ENCODE peak calls at places on chromosome 12, in ten cellular contexts. V is K562, L is ovary, N is right lobe of liver, Y is testis, O is A549, E is stomach, C is IMR-90, F is HCT116, X is body of pancreas. B is an unnamed sample. For H3K4me1, the result is how much of the 10 kb centered on the place peaks cover.

GRCh38 chr12:99906786-99907185 is 78.0 kb downstream of the ANKS1B start:
- DNase-seq in V (no peak), L (no peak), N (no peak), Y (no peak), O (no peak), E (no peak), C (no peak), F (no peak), X (no peak), B (no peak)

GRCh38 chr12:12870454-12870853 is 20.9 kb upstream of the GPRC5A start:
- DNase-seq in V (no peak), L (no peak), N (no peak), Y (no peak), O (peak), E (no peak), C (peak), F (peak), X (no peak), B (no peak)

GRCh38 chr12:79411791-79412190 is 279.0 kb downstream of the PAWR start:
- DNase-seq in V (no peak), L (no peak), N (no peak), Y (no peak), O (no peak), E (no peak), C (no peak), F (no peak), X (no peak), B (no peak)

GRCh38 chr12:4910502-4911315 is 1.0 kb downstream of the KCNA1 start:
- DNase-seq in V (no peak), L (no peak), N (no peak), Y (no peak), O (no peak), E (no peak), C (no peak), F (no peak), X (no peak), B (no peak)

GRCh38 chr12:131084341-131085011 is 130.8 kb downstream of the ADGRD1 start:
- DNase-seq in V (no peak), L (peak), N (peak), Y (peak), O (no peak), E (no peak), C (no peak), F (no peak), X (no peak), B (peak)

GRCh38 chr12:64608901-64609542 is 1.3 kb upstream of the RASSF3 start:
- DNase-seq in V (peak), L (peak), N (no peak), Y (peak), O (peak), E (no peak), C (peak), F (peak), X (peak), B (peak)

GRCh38 chr12:119528241-119528640 is 65.3 kb upstream of the TMEM233 start:
- DNase-seq in V (peak), L (no peak), N (no peak), Y (no peak), O (peak), E (no peak), C (no peak), F (no peak), X (no peak), B (no peak)

GRCh38 chr12:49553512-49554088 is 14.3 kb downstream of the MCRS1 start:
- DNase-seq in V (peak), L (no peak), N (no peak), Y (no peak), O (peak), E (no peak), C (no peak), F (peak), X (no peak), B (no peak)

GRCh38 chr12:1912580-1913376 is 5.7 kb downstream of the CACNA2D4 start:
- DNase-seq in V (no peak), L (no peak), N (peak), Y (peak), O (no peak), E (peak), C (no peak), F (no peak), X (no peak), B (no peak)

GRCh38 chr12:41932470-41932991 is 212.1 kb downstream of the GXYLT1 start:
- DNase-seq in V (peak), L (peak), N (peak), Y (peak), O (no peak), E (peak), C (no peak), F (no peak), X (peak), B (peak)

DNA sequence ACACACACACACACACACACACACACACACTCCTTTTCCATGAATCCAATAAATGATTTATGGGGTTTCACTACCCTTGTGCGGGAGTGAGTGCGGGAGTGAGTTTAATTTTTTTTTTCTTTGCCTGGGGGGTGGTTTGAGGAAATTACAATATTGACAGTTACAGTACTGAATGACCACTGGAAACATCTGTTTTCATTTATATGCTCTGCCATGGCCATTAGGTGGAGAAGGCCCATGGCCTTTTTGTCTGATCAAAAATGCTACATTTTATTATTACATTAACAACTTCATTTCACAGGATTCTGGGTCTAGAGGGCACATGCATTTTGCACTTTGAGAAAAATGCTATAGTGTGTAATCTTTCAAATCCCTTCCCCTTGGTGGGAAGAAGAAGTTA is 5.9 kb downstream of the TBX3 start:
- DNase-seq in V (no peak), L (no peak), N (no peak), Y (no peak), O (no peak), E (no peak), C (no peak), F (no peak), X (no peak), B (no peak)
- H3K4me1 ChIP-seq in V (under half), L (under half), N (under half), Y (under half), O (under half), E (under half), C (under half), F (under half), X (under half), B (under half)

GRCh38 chr12:122646568-122647220 is 56.5 kb downstream of the HCAR2 start:
- DNase-seq in V (no peak), L (no peak), N (no peak), Y (no peak), O (peak), E (no peak), C (peak), F (no peak), X (peak), B (no peak)
- H3K4me3 ChIP-seq in V (no peak), L (no peak), N (no peak), Y (no peak), O (no peak), E (no peak), C (no peak), F (no peak), X (no peak), B (no peak)

DNA sequence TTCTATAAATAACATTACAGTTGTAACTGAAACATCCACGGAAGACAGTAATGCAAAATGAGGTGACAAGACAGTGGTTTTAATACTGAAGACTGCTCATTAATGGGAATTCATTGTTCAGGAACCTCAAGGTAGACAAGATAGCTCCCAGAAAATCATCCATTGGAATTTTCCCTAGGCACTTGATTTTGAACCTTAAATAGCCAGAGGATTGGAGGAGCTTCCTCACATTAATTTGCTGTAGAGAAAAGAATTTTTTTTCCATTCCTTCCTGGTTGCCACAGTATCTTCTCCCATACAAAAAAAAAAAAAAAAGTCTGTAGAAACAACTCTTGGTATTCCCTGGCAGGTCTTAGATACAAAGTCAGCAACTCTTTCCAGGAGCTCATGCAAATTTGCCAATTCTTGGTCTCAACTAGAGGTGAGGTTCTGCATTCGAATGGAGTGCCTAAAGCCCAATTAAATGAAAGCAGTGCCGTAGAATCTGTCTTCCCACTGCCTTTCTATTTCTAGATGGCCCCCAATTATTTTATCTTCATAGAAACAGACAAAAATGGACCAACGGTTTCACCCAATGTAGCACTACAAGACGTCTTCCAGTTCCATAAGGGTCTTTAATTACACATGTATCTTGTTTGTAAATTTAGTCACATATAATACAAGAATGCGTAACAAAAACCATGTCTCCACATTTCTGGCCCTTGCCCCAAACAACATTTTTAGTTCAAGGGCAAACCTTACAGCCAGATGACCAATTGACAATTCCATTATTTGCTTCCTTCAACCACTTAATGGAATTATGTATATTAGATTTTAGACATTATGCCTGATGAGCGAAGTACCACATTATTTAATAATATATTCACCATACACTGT is 13.5 kb downstream of the SLC38A2 start:
- DNase-seq in V (no peak), L (no peak), N (no peak), Y (no peak), O (no peak), E (no peak), C (no peak), F (no peak), X (no peak), B (no peak)
- TF ChIP-seq POLR2A in V (peak), L (no peak), N (peak), Y (no peak), O (no peak), E (no peak), C (no peak), F (no peak), X (no peak), B (no peak)

DNA sequence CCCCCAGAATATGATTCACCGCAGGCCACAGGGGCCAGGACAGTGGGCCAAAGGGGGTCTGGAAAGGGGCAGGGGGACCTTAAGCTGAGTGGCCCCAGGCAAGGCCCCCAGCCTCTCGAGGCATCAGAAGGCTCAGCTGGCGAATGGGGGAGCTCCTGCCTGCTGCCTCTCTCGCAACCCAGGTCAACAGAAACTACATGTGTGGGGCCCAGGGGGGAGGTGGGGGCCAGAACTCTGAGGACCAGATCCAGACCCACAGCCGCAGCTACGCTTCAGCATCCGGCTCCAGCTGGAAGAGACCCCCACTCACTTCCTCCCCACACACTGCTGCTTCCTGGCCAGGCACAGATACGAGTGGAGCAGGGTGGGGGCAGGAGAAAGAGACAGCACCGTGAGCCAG is 46.5 kb downstream of the NCOR2 start:
- DNase-seq in V (no peak), L (no peak), N (no peak), Y (no peak), O (no peak), E (no peak), C (no peak), F (no peak), X (no peak), B (peak)
- H3K4me1 ChIP-seq in V (half or more), L (under half), N (under half), Y (half or more), O (half or more), E (half or more), C (under half), F (half or more), X (half or more), B (under half)